ENCODE peak calls at places on chromosomes 4 and X, in five cellular contexts. One of them, this sample, is unnamed.

GRCh38 chr4:7781361-7781760 is 158.3 kb downstream of the AFAP1 start:
- DNase-seq in left ventricle myocardium inferior: no peak
- DNase-seq in adipocyte: peak; percentile 35
- DNase-seq in HCT116: no peak
- DNase-seq in lower lobe of right lung: peak; percentile 43
- DNase-seq in this sample: no peak

GRCh38 chr4:186949847-186950246 is 226.2 kb upstream of the FAT1 start:
- DNase-seq in left ventricle myocardium inferior: no peak
- DNase-seq in adipocyte: no peak
- DNase-seq in HCT116: no peak
- DNase-seq in lower lobe of right lung: no peak
- DNase-seq in this sample: no peak

GRCh38 chr4:15659768-15660394 is 4.7 kb upstream of the FBXL5 start:
- DNase-seq in left ventricle myocardium inferior: no peak
- DNase-seq in adipocyte: peak; percentile 84
- DNase-seq in HCT116: no peak
- DNase-seq in lower lobe of right lung: no peak
- DNase-seq in this sample: peak; percentile 84

GRCh38 chrX:40971736-40972135 is 113.5 kb upstream of the USP9X start:
- DNase-seq in left ventricle myocardium inferior: no peak
- DNase-seq in adipocyte: no peak
- DNase-seq in HCT116: no peak
- DNase-seq in lower lobe of right lung: no peak
- DNase-seq in this sample: no peak

GRCh38 chr4:139773560-139774318 is 108.1 kb downstream of the MGST2 start:
- DNase-seq in left ventricle myocardium inferior: no peak
- DNase-seq in adipocyte: no peak
- DNase-seq in HCT116: no peak
- DNase-seq in lower lobe of right lung: no peak
- DNase-seq in this sample: no peak

GRCh38 chrX:25015486-25016360 is at the start of gene ARX:
- DNase-seq in left ventricle myocardium inferior: peak; percentile 25
- DNase-seq in adipocyte: no peak
- DNase-seq in HCT116: peak; percentile 55
- DNase-seq in lower lobe of right lung: no peak
- DNase-seq in this sample: peak; percentile 47

GRCh38 chr4:166195101-166195500 is 322.1 kb downstream of the TLL1 start:
- DNase-seq in left ventricle myocardium inferior: no peak
- DNase-seq in adipocyte: no peak
- DNase-seq in HCT116: no peak
- DNase-seq in lower lobe of right lung: no peak
- DNase-seq in this sample: no peak

GRCh38 chr4:69485130-69485529 is 10.6 kb downstream of the UGT2B4 start:
- DNase-seq in left ventricle myocardium inferior: no peak
- DNase-seq in adipocyte: no peak
- DNase-seq in HCT116: no peak
- DNase-seq in lower lobe of right lung: no peak
- DNase-seq in this sample: no peak

GRCh38 chr4:6658635-6659075 is 18.2 kb downstream of the MRFAP1 start:
- DNase-seq in left ventricle myocardium inferior: peak; percentile 53
- DNase-seq in adipocyte: peak; percentile 58
- DNase-seq in HCT116: no peak
- DNase-seq in lower lobe of right lung: no peak
- DNase-seq in this sample: no peak

GRCh38 chr4:59380841-59381366 is 1819.2 kb upstream of the ADGRL3 start:
- DNase-seq in left ventricle myocardium inferior: no peak
- DNase-seq in adipocyte: no peak
- DNase-seq in HCT116: no peak
- DNase-seq in lower lobe of right lung: no peak
- DNase-seq in this sample: no peak

GRCh38 chrX:129717902-129718301 is 20.9 kb upstream of the XPNPEP2 start:
- DNase-seq in left ventricle myocardium inferior: no peak
- DNase-seq in adipocyte: peak; percentile 57
- DNase-seq in HCT116: no peak
- DNase-seq in lower lobe of right lung: no peak
- DNase-seq in this sample: peak; percentile 64

GRCh38 chrX:138463476-138463875 is 248.0 kb downstream of the FGF13 start:
- DNase-seq in left ventricle myocardium inferior: no peak
- DNase-seq in adipocyte: no peak
- DNase-seq in HCT116: no peak
- DNase-seq in lower lobe of right lung: no peak
- DNase-seq in this sample: no peak

GRCh38 chrX:102976793-102977495 is 39.9 kb downstream of the RAB40AL start:
- DNase-seq in left ventricle myocardium inferior: no peak
- DNase-seq in adipocyte: peak; percentile 49
- DNase-seq in HCT116: peak; percentile 18
- DNase-seq in lower lobe of right lung: no peak
- DNase-seq in this sample: peak; percentile 72

GRCh38 chr4:6118201-6118600 is 82.1 kb downstream of the JAKMIP1 start:
- DNase-seq in left ventricle myocardium inferior: no peak
- DNase-seq in adipocyte: no peak
- DNase-seq in HCT116: no peak
- DNase-seq in lower lobe of right lung: no peak
- DNase-seq in this sample: no peak

GRCh38 chr4:74230902-74231499 is 73.1 kb downstream of the MTHFD2L start:
- DNase-seq in left ventricle myocardium inferior: no peak
- DNase-seq in adipocyte: peak; percentile 89
- DNase-seq in HCT116: no peak
- DNase-seq in lower lobe of right lung: peak; percentile 50
- DNase-seq in this sample: peak; percentile 92

GRCh38 chrX:26952213-26952612 is 510.9 kb downstream of the PPP4R3C start:
- DNase-seq in left ventricle myocardium inferior: no peak
- DNase-seq in adipocyte: no peak
- DNase-seq in HCT116: no peak
- DNase-seq in lower lobe of right lung: no peak
- DNase-seq in this sample: peak; percentile 9

GRCh38 chr4:4426511-4427477 is 39.9 kb downstream of the NSG1 start:
- DNase-seq in left ventricle myocardium inferior: no peak
- DNase-seq in adipocyte: no peak
- DNase-seq in HCT116: no peak
- DNase-seq in lower lobe of right lung: no peak
- DNase-seq in this sample: peak; percentile 6

GRCh38 chrX:112536544-112536943 is 143.2 kb downstream of the LHFPL1 start:
- DNase-seq in left ventricle myocardium inferior: no peak
- DNase-seq in adipocyte: no peak
- DNase-seq in HCT116: no peak
- DNase-seq in lower lobe of right lung: no peak
- DNase-seq in this sample: no peak

GRCh38 chr4:7034262-7035081 is 8.7 kb upstream of the TADA2B start:
- DNase-seq in left ventricle myocardium inferior: no peak
- DNase-seq in adipocyte: peak; percentile 25
- DNase-seq in HCT116: no peak
- DNase-seq in lower lobe of right lung: peak; percentile 75
- DNase-seq in this sample: peak; percentile 65

DNA sequence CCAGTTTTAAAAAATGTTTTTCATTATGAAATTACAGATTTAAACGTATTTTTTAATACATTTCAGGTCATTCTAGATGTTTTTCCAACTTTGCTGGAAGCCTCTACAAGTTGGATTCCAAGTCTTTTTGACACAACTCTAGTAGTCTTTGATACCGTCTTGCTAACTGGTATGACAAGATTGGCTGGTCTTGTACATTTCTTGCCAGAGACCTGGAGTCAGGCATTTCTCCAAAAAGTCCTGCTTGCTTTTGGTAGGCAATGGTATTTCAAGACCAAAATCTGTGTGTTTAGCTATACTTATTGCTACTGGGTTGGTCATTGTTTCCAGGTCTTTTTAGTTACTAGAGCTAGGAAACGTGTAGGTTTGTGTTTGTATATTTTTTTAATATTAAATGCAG is 64.6 kb downstream of the SLAIN2 start:
- DNase-seq in left ventricle myocardium inferior: no peak
- DNase-seq in adipocyte: no peak
- DNase-seq in HCT116: no peak
- DNase-seq in lower lobe of right lung: no peak
- DNase-seq in this sample: no peak
- H3K27me3 ChIP-seq in left ventricle myocardium inferior: no peaks in the 10 kb centered on the region
- H3K27me3 ChIP-seq in adipocyte: no peaks in the 10 kb centered on the region
- H3K27me3 ChIP-seq in HCT116: no peaks in the 10 kb centered on the region
- H3K27me3 ChIP-seq in lower lobe of right lung: no peaks in the 10 kb centered on the region
- H3K27me3 ChIP-seq in this sample: no peaks in the 10 kb centered on the region

GRCh38 chr4:162163892-162164759 is at the start of gene FSTL5:
- DNase-seq in left ventricle myocardium inferior: peak; percentile 18
- DNase-seq in adipocyte: peak; percentile 74
- DNase-seq in HCT116: no peak
- DNase-seq in lower lobe of right lung: peak; percentile 70
- DNase-seq in this sample: peak; percentile 60
- H3K4me3 ChIP-seq in left ventricle myocardium inferior: peak within 1 kb of the TSS; percentile 56
- H3K4me3 ChIP-seq in adipocyte: peak within 1 kb of the TSS; percentile 74
- H3K4me3 ChIP-seq in HCT116: no peak within 1 kb of the TSS
- H3K4me3 ChIP-seq in lower lobe of right lung: peak within 1 kb of the TSS; percentile 42
- H3K4me3 ChIP-seq in this sample: peak within 1 kb of the TSS; percentile 8

DNA sequence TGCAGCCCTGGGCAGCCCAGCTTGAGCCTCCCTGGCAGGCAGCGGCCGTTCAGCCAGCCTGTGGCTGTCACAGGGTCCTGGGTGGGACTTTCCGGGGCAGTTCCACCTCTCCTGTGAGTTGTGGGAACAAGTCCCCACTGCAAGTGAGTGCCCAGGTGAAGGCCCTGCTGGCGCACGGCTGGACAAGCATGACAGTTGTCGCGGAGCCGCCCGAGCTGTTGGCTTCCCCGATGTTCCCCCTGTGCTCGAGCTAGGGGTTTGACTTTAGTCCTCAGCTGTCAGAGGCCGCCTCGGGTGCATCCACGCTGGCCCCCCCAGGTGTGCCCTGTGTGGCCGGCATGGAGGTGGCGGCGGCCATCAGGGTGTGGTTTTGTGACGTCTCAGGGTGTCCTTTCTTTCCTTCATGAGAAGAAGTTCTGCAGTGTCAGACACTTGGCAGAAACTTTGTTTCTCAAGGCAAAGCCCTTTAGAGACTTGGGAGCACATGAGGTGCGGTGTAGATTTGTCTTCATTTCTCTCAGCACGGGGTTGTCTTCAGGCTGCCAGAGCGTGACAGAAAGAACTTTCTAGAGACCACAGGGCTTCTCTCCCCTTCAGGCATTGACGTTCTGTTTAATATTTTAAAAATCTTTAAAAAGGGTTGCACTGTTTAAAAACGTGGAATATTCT is 69.4 kb upstream of the HGFAC start:
- DNase-seq in left ventricle myocardium inferior: no peak
- DNase-seq in adipocyte: no peak
- DNase-seq in HCT116: no peak
- DNase-seq in lower lobe of right lung: peak; percentile 46
- DNase-seq in this sample: no peak
- H3K27me3 ChIP-seq in left ventricle myocardium inferior: no peaks in the 10 kb centered on the region
- H3K27me3 ChIP-seq in adipocyte: no peaks in the 10 kb centered on the region
- H3K27me3 ChIP-seq in HCT116: no peaks in the 10 kb centered on the region
- H3K27me3 ChIP-seq in lower lobe of right lung: no peaks in the 10 kb centered on the region
- H3K27me3 ChIP-seq in this sample: peaks cover 11% of the 10 kb centered on the region

DNA sequence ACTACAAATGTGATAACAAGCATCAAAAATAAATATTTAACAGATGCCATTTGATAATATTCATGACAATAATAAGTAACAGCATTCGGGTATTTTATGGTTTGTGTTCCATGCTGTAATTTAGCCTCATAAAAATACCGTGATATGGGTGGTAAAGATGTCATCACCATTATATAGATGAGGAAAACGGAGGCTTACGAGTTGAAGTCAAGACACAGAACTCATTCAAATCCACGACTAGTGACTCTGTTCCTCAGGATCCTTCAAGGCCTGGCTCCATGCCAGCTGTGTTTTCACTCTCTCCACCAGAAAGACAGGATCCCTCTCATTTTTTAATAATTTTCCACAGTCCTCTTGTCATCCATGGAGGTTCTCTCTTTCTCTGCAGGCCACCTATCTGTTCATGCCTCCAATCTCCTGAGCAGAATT is 94.5 kb downstream of the APBB2 start:
- DNase-seq in left ventricle myocardium inferior: peak; percentile 36
- DNase-seq in adipocyte: no peak
- DNase-seq in HCT116: no peak
- DNase-seq in lower lobe of right lung: no peak
- DNase-seq in this sample: no peak
- H3K4me3 ChIP-seq in left ventricle myocardium inferior: peak overlapping the region; percentile 30
- H3K4me3 ChIP-seq in adipocyte: peak overlapping the region; percentile 70
- H3K4me3 ChIP-seq in HCT116: no peak overlapping the region
- H3K4me3 ChIP-seq in lower lobe of right lung: no peak overlapping the region
- H3K4me3 ChIP-seq in this sample: no peak overlapping the region